ENCODE peak calls at places on chromosomes 1 and 21, in seven cellular contexts. N is stomach, P is left lung, O is A673, C is body of pancreas, V is lower leg skin, U is A549. M is an unnamed sample.

GRCh38 chr1:33305016-33305415 is 15.9 kb downstream of the A3GALT2 start:
- DNase-seq in N (no peak), P (no peak), O (no peak), C (no peak), V (no peak), U (no peak), M (no peak)

GRCh38 chr1:72140222-72140621 is 142.1 kb downstream of the NEGR1 start:
- DNase-seq in N (no peak), P (no peak), O (no peak), C (no peak), V (no peak), U (no peak), M (no peak)

GRCh38 chr1:202274611-202275010 is 67.1 kb downstream of the UBE2T start:
- DNase-seq in N (peak; percentile 31), P (no peak), O (peak; percentile 61), C (no peak), V (peak; percentile 77), U (peak; percentile 50), M (peak; percentile 47)

GRCh38 chr1:35506960-35507901 is 50.0 kb downstream of the KIAA0319L start:
- DNase-seq in N (no peak), P (no peak), O (no peak), C (no peak), V (no peak), U (no peak), M (peak; percentile 32)

GRCh38 chr1:145849356-145850165 is 4.1 kb downstream of the NUDT17 start:
- DNase-seq in N (no peak), P (peak; percentile 71), O (no peak), C (no peak), V (no peak), U (no peak), M (no peak)

GRCh38 chr1:26582053-26582835 is 52.7 kb downstream of the RPS6KA1 start:
- DNase-seq in N (no peak), P (no peak), O (no peak), C (no peak), V (no peak), U (no peak), M (no peak)

GRCh38 chr1:63022319-63022718 is 238.4 kb downstream of the ATG4C start:
- DNase-seq in N (no peak), P (no peak), O (no peak), C (no peak), V (no peak), U (no peak), M (no peak)

GRCh38 chr21:16418211-16418610 is 688.4 kb downstream of the USP25 start:
- DNase-seq in N (no peak), P (no peak), O (no peak), C (no peak), V (no peak), U (no peak), M (no peak)

GRCh38 chr1:169307176-169307575 is 60.4 kb downstream of the NME7 start:
- DNase-seq in N (no peak), P (no peak), O (no peak), C (no peak), V (no peak), U (no peak), M (no peak)

GRCh38 chr1:164720329-164721036 is 161.5 kb downstream of the PBX1 start:
- DNase-seq in N (no peak), P (no peak), O (no peak), C (no peak), V (no peak), U (no peak), M (no peak)

GRCh38 chr1:89666640-89667039 is 33.7 kb downstream of the LRRC8C start:
- DNase-seq in N (no peak), P (no peak), O (no peak), C (no peak), V (no peak), U (no peak), M (no peak)

GRCh38 chr1:167708940-167709389 is 12.8 kb upstream of the MPZL1 start:
- DNase-seq in N (no peak), P (no peak), O (no peak), C (no peak), V (no peak), U (no peak), M (peak; percentile 48)

GRCh38 chr21:16563795-16564194 is 834.0 kb downstream of the USP25 start:
- DNase-seq in N (no peak), P (peak; percentile 47), O (no peak), C (peak; percentile 68), V (no peak), U (peak; percentile 11), M (no peak)

GRCh38 chr1:227887697-227888403 is 59.9 kb downstream of the WNT9A start:
- DNase-seq in N (peak; percentile 41), P (peak; percentile 83), O (no peak), C (peak; percentile 32), V (peak; percentile 90), U (no peak), M (no peak)

GRCh38 chr1:36155560-36156328 is at the start of gene MAP7D1:
- DNase-seq in N (peak; percentile 85), P (peak; percentile 98), O (peak; percentile 90), C (peak; percentile 89), V (peak; percentile 97), U (peak; percentile 51), M (peak; percentile 88)

GRCh38 chr1:156120318-156120717 is 5.8 kb downstream of the LMNA start:
- DNase-seq in N (no peak), P (no peak), O (no peak), C (no peak), V (no peak), U (no peak), M (no peak)

GRCh38 chr1:156119503-156120209 is 5.1 kb downstream of the LMNA start:
- DNase-seq in N (no peak), P (no peak), O (peak; percentile 64), C (peak; percentile 56), V (no peak), U (no peak), M (peak; percentile 21)

GRCh38 chr1:156122086-156122485 is 7.6 kb downstream of the LMNA start:
- DNase-seq in N (no peak), P (no peak), O (no peak), C (no peak), V (no peak), U (no peak), M (no peak)

GRCh38 chr1:156122519-156123355 is 8.2 kb downstream of the LMNA start:
- DNase-seq in N (peak; percentile 84), P (peak; percentile 85), O (no peak), C (peak; percentile 88), V (peak; percentile 96), U (no peak), M (no peak)

GRCh38 chr1:156121441-156121840 is 6.9 kb downstream of the LMNA start:
- DNase-seq in N (no peak), P (no peak), O (no peak), C (no peak), V (no peak), U (no peak), M (no peak)
- H3K4me3 ChIP-seq in N (peak overlapping the region; percentile 72), P (peak overlapping the region; percentile 27), O (no peak overlapping the region), C (no peak overlapping the region), V (no peak overlapping the region), U (no peak overlapping the region), M (no peak overlapping the region)

GRCh38 chr21:38753114-38754100 is 52.3 kb upstream of the ETS2 start:
- DNase-seq in N (no peak), P (no peak), O (no peak), C (no peak), V (no peak), U (no peak), M (no peak)

GRCh38 chr21:38756746-38757145 is 49.0 kb upstream of the ETS2 start:
- DNase-seq in N (no peak), P (no peak), O (no peak), C (no peak), V (no peak), U (no peak), M (no peak)

GRCh38 chr21:38751379-38752050 is 54.2 kb upstream of the ETS2 start:
- DNase-seq in N (no peak), P (peak; percentile 82), O (no peak), C (no peak), V (peak; percentile 89), U (no peak), M (no peak)

GRCh38 chr21:38747796-38748195 is 57.9 kb upstream of the ETS2 start:
- DNase-seq in N (no peak), P (no peak), O (no peak), C (no peak), V (no peak), U (no peak), M (no peak)

GRCh38 chr21:38752051-38752505 is 53.7 kb upstream of the ETS2 start:
- DNase-seq in N (no peak), P (no peak), O (no peak), C (no peak), V (no peak), U (no peak), M (no peak)
- H3K4me3 ChIP-seq in N (no peak overlapping the region), P (no peak overlapping the region), O (no peak overlapping the region), C (no peak overlapping the region), V (no peak overlapping the region), U (no peak overlapping the region), M (no peak overlapping the region)

DNA sequence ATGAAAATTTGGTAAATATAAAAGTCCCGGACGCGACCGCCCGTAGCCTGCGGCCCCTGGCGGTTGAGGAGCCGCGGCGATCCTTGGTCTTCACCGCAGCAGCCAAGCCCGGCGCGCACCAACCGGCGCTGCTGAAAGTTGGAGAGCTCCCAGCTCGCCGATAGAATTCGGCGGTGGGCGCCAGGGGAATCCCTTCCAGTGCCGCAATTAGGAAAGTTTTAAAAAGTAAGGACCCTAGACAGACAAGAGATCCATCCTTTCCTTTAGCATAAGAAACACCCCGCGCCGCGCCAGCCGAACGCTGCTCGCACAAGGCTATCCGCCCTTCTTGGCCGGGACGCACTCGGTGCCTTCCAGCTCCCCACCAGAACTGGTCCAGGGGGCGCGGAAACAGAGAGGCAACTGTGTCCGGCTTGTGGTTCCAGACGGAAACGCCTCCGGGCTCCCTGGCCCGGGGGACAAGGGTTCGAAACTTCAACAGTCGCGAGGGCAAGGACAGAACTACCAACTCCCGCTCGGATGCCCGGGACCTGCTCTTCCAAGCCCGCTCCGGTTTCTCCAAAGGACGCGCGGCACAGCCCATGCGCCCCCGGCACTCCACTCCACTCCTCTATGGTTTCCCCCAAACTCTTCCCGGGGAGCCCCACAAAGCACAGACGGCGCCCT is 1.7 kb downstream of the FAM78B start:
- DNase-seq in N (peak; percentile 50), P (peak; percentile 81), O (peak; percentile 59), C (peak; percentile 45), V (peak; percentile 88), U (peak; percentile 36), M (peak; percentile 3)
- H3K4me3 ChIP-seq in N (peak overlapping the region; percentile 95), P (peak overlapping the region; percentile 46), O (peak overlapping the region; percentile 18), C (peak overlapping the region; percentile 4), V (peak overlapping the region; percentile 4), U (peak overlapping the region; percentile 57), M (no peak overlapping the region)

DNA sequence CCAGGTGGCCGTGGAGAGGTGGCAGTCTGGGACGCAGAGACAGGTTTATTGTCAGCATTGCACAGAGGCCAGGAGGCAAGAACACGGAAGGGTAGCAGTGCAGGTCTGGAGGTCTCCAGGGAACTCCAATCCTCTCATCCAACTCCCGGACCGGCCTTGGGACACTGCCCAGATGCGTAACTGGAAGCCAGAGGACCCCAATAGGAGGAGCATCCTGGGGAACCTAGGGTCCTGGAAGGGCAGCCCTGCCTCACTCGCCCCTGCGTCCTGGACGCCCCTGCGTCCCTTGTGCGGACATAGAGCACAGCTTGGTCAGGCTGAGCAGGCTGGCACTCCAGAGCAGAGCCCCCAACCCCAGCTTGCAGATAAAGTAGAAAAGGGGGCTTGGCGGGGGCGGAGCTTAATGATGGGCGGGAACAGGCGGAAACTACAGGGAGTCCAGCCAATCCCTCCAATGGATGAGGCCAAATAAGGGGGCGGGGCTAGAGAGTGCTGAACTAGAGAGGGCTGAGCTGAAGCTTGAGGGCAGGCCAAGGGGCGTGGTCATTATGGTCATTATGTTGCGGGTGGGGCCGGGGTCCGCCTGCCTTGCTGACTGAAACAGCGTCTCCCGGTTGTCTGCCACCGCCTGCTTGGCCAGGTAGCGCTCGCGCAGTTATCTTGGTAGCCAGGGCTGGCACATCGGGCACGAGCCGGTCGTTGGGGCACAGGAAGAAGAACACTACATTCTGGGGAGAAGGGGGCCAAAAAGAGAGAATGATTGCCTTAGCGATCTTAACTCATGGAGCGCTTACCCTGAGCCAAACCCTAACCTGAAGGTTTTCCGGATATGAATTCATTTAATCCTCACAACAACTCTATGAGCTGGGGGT is 3.7 kb upstream of the ARHGEF19 start:
- DNase-seq in N (peak; percentile 88), P (peak; percentile 88), O (peak; percentile 88), C (peak; percentile 91), V (peak; percentile 94), U (peak; percentile 24), M (peak; percentile 93)
- H3K4me3 ChIP-seq in N (peak overlapping the region; percentile 54), P (peak overlapping the region; percentile 56), O (peak overlapping the region; percentile 32), C (no peak overlapping the region), V (no peak overlapping the region), U (no peak overlapping the region), M (peak overlapping the region; percentile 65)

M was measured in OCI-LY7.